ENCODE peak calls at places on chromosomes 6 and 20, in six cellular contexts. K is endothelial cell, Q is MM.1S, S is GM10248, B is omental fat pad, V is breast epithelium. N is an unnamed sample.
A peak's percentile ranks its signal among the peaks of the same experiment; 100 is the strongest.

GRCh38 chr6:160426146-160426545 is 78.0 kb downstream of the SLC22A3 start:
- DNase-seq in K (no peak), Q (no peak), S (no peak), B (no peak), V (no peak), N (no peak)

GRCh38 chr20:2822073-2822472 is 5.9 kb downstream of the TMEM239 start:
- DNase-seq in K (no peak), Q (peak; percentile 61), S (peak; percentile 28), B (no peak), V (peak; percentile 12), N (no peak)

GRCh38 chr6:123091896-123092271 is 95.8 kb downstream of the CLVS2 start:
- DNase-seq in K (no peak), Q (no peak), S (no peak), B (no peak), V (no peak), N (no peak)

GRCh38 chr6:87319271-87319987 is 3.0 kb upstream of the SMIM8 start:
- DNase-seq in K (no peak), Q (no peak), S (no peak), B (no peak), V (no peak), N (no peak)

GRCh38 chr6:8131265-8131897 is 29.0 kb upstream of the EEF1E1 start:
- DNase-seq in K (peak; percentile 74), Q (peak; percentile 63), S (peak; percentile 37), B (no peak), V (no peak), N (peak; percentile 35)

GRCh38 chr20:37095108-37095608 is 639 bp downstream of the RBL1 start:
- DNase-seq in K (no peak), Q (peak; percentile 58), S (peak; percentile 41), B (no peak), V (no peak), N (peak; percentile 40)

GRCh38 chr20:20732641-20733040 is 20.2 kb upstream of the RALGAPA2 start:
- DNase-seq in K (no peak), Q (no peak), S (no peak), B (no peak), V (no peak), N (no peak)

GRCh38 chr6:82084324-82084920 is 163.1 kb downstream of the IBTK start:
- DNase-seq in K (no peak), Q (no peak), S (no peak), B (no peak), V (no peak), N (no peak)

GRCh38 chr6:132730560-132730959 is 16.7 kb upstream of the VNN1 start:
- DNase-seq in K (no peak), Q (no peak), S (no peak), B (no peak), V (no peak), N (no peak)

GRCh38 chr6:52576392-52577021 is 353 bp downstream of the TRAM2 start:
- DNase-seq in K (peak; percentile 66), Q (peak; percentile 84), S (peak; percentile 81), B (no peak), V (peak; percentile 30), N (peak; percentile 78)

GRCh38 chr6:105459049-105459448 is 56.2 kb upstream of the PREP start:
- DNase-seq in K (no peak), Q (no peak), S (peak; percentile 43), B (no peak), V (no peak), N (peak; percentile 36)

GRCh38 chr20:15512916-15513315 is 1060.3 kb downstream of the KIF16B start:
- DNase-seq in K (no peak), Q (no peak), S (no peak), B (no peak), V (no peak), N (no peak)

GRCh38 chr20:45341939-45342862 is 6.0 kb downstream of the SDC4 start:
- DNase-seq in K (peak; percentile 33), Q (no peak), S (no peak), B (no peak), V (peak; percentile 89), N (no peak)

GRCh38 chr6:36204068-36204753 is 7.7 kb downstream of the BRPF3 start:
- DNase-seq in K (no peak), Q (no peak), S (no peak), B (no peak), V (no peak), N (no peak)

GRCh38 chr6:163384510-163384909 is 30.0 kb upstream of the QKI start:
- DNase-seq in K (no peak), Q (no peak), S (no peak), B (no peak), V (no peak), N (no peak)

GRCh38 chr6:121302882-121303281 is 31.4 kb downstream of the TBC1D32 start:
- DNase-seq in K (no peak), Q (peak; percentile 32), S (no peak), B (no peak), V (no peak), N (no peak)

GRCh38 chr6:121309768-121310473 is 24.4 kb downstream of the TBC1D32 start:
- DNase-seq in K (no peak), Q (no peak), S (no peak), B (no peak), V (no peak), N (no peak)

GRCh38 chr6:121310495-121310894 is 23.8 kb downstream of the TBC1D32 start:
- DNase-seq in K (no peak), Q (no peak), S (no peak), B (no peak), V (no peak), N (no peak)

DNA sequence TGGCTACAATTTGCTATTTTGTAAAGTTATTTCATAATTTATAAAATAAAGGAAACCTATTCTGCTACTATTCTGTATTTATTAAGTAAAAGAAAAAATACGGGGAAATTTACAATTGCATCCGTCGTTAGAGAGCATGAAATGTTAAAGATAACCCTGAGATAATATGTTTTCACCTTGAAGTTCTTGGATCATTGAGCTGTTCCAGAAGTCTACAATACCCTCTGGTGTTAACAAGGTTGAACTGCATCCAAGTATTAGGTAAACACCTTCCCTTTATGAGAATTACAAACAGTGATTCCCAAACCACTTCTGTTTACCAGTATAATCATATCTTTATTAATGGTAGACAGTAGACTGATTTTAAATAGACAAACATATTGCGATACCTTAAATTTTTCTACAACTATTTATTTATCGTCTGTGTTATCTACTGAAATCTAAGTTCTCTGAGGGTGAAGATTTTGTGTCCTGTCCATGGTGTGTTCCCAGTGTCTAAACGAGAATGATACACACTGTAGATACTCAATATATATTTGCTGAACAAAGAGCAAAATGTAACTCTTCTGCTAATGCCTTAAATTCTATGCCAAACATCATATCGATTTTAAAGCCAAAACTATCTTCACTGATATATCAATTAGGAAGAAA is 28.2 kb downstream of the TBC1D32 start:
- DNase-seq in K (no peak), Q (peak; percentile 45), S (peak; percentile 28), B (no peak), V (no peak), N (peak; percentile 21)
- TF ChIP-seq CTCF in K (peak; percentile 68), Q (peak; percentile 61), S (peak; percentile 69), B (no peak), V (peak; percentile 31), N (peak; percentile 60)

GRCh38 chr6:117776441-117776840 is 101.2 kb downstream of the NUS1 start:
- DNase-seq in K (no peak), Q (no peak), S (no peak), B (no peak), V (no peak), N (no peak)
- TF ChIP-seq CTCF in K (peak; percentile 29), Q (peak; percentile 31), S (no peak), B (no peak), V (no peak), N (peak; percentile 35)

GRCh38 chr6:3337521-3338350 is 79.0 kb downstream of the PSMG4 start:
- DNase-seq in K (no peak), Q (no peak), S (peak; percentile 52), B (no peak), V (no peak), N (no peak)
- TF ChIP-seq CTCF in K (no peak), Q (no peak), S (peak; percentile 1), B (no peak), V (peak; percentile 17), N (no peak)

GRCh38 chr20:56171087-56172012 is 77.2 kb upstream of the MC3R start:
- DNase-seq in K (no peak), Q (peak; percentile 22), S (no peak), B (no peak), V (no peak), N (no peak)
- TF ChIP-seq CTCF in K (no peak), Q (no peak), S (no peak), B (no peak), V (peak; percentile 17), N (peak; percentile 20)

GRCh38 chr6:624979-625378 is 31.9 kb downstream of the HUS1B start:
- DNase-seq in K (no peak), Q (no peak), S (no peak), B (no peak), V (no peak), N (no peak)
- TF ChIP-seq CTCF in K (no peak), Q (no peak), S (peak; percentile 34), B (no peak), V (no peak), N (no peak)

N was measured in GM13977.